ENCODE peak calls at places on chromosomes 6 and 20, in seven cellular contexts. F is transverse colon, W is A549, Q is K562, N is sigmoid colon, X is stomach, C is tibial nerve. L is an unnamed sample.

GRCh38 chr6:159044899-159045727 is at the start of gene TAGAP:
- DNase-seq in F (peak; percentile 83), W (no peak), Q (no peak), N (peak; percentile 86), X (peak; percentile 70), C (peak; percentile 59), L (peak; percentile 46)

GRCh38 chr6:128032047-128032446 is 131.2 kb upstream of the THEMIS start:
- DNase-seq in F (no peak), W (no peak), Q (no peak), N (no peak), X (no peak), C (no peak), L (no peak)

GRCh38 chr6:89985744-89986493 is 91.7 kb downstream of the GJA10 start:
- DNase-seq in F (no peak), W (no peak), Q (peak; percentile 14), N (no peak), X (no peak), C (no peak), L (no peak)

GRCh38 chr6:16766043-16766521 is 4.8 kb upstream of the ATXN1 start:
- DNase-seq in F (no peak), W (no peak), Q (no peak), N (no peak), X (no peak), C (no peak), L (no peak)

GRCh38 chr6:166658792-166659150 is 31.7 kb upstream of the RPS6KA2 start:
- DNase-seq in F (no peak), W (no peak), Q (no peak), N (no peak), X (no peak), C (no peak), L (no peak)

GRCh38 chr20:40757087-40757486 is 68.1 kb upstream of the MAFB start:
- DNase-seq in F (no peak), W (no peak), Q (no peak), N (no peak), X (no peak), C (no peak), L (no peak)

GRCh38 chr6:161354241-161354840 is 80.5 kb upstream of the AGPAT4 start:
- DNase-seq in F (no peak), W (no peak), Q (no peak), N (no peak), X (no peak), C (no peak), L (no peak)

GRCh38 chr6:63882208-63882607 is 246.6 kb downstream of the PHF3 start:
- DNase-seq in F (no peak), W (peak; percentile 12), Q (no peak), N (no peak), X (no peak), C (no peak), L (no peak)

GRCh38 chr20:41697861-41698559 is 79.8 kb upstream of the CHD6 start:
- DNase-seq in F (no peak), W (no peak), Q (peak; percentile 56), N (no peak), X (no peak), C (no peak), L (no peak)

GRCh38 chr6:17393335-17394191 is at the start of gene CAP2:
- DNase-seq in F (peak; percentile 62), W (peak; percentile 58), Q (no peak), N (peak; percentile 93), X (peak; percentile 28), C (no peak), L (peak; percentile 54)

GRCh38 chr20:25227317-25227831 is 20.5 kb upstream of the PYGB start:
- DNase-seq in F (no peak), W (no peak), Q (no peak), N (no peak), X (no peak), C (no peak), L (no peak)

GRCh38 chr6:168206186-168206585 is 113.4 kb downstream of the DACT2 start:
- DNase-seq in F (no peak), W (no peak), Q (no peak), N (peak; percentile 50), X (no peak), C (no peak), L (no peak)

GRCh38 chr20:60008130-60008808 is 50.0 kb downstream of the CDH26 start:
- DNase-seq in F (no peak), W (no peak), Q (no peak), N (no peak), X (no peak), C (no peak), L (no peak)

GRCh38 chr6:3037578-3038365 is 30.5 kb upstream of the RIPK1 start:
- DNase-seq in F (no peak), W (no peak), Q (no peak), N (no peak), X (no peak), C (no peak), L (no peak)

GRCh38 chr6:89161326-89162046 is 15.6 kb downstream of the PM20D2 start:
- DNase-seq in F (no peak), W (no peak), Q (peak; percentile 6), N (no peak), X (no peak), C (no peak), L (no peak)

GRCh38 chr6:169863710-169864109 is 112.3 kb downstream of the ERMARD start:
- DNase-seq in F (no peak), W (no peak), Q (no peak), N (no peak), X (no peak), C (no peak), L (no peak)

GRCh38 chr6:91081452-91082067 is 494.7 kb upstream of the MAP3K7 start:
- DNase-seq in F (no peak), W (peak; percentile 2), Q (peak; percentile 30), N (no peak), X (no peak), C (no peak), L (no peak)

GRCh38 chr6:159151266-159151855 is 17.8 kb upstream of the FNDC1 start:
- DNase-seq in F (peak; percentile 48), W (peak; percentile 27), Q (peak; percentile 83), N (no peak), X (peak; percentile 61), C (no peak), L (peak; percentile 60)

DNA sequence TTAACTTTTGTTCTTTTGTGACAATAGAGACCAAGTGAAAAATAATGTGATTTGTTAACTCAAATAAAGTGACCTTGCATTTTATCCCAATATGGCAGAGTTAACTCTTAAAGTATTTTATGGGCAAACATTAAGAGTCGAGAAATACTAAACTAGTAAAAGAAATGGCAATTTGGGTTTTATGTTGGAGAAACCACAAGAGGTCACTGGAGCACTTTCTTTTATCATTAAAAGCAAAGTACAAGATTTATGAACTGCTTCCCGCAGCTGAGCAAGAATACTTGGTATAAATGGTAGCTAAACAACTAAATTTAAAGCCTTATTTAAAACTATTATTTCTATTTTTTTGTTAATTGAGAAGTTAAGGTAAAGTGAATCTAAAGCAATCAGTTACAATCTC is 33.5 kb upstream of the MCM9 start:
- DNase-seq in F (no peak), W (no peak), Q (no peak), N (no peak), X (no peak), C (no peak), L (no peak)
- TF ChIP-seq CTCF in F (peak; percentile 36), W (peak; percentile 37), Q (peak; percentile 32), N (no peak), X (no peak), C (peak; percentile 19), L (no peak)

DNA sequence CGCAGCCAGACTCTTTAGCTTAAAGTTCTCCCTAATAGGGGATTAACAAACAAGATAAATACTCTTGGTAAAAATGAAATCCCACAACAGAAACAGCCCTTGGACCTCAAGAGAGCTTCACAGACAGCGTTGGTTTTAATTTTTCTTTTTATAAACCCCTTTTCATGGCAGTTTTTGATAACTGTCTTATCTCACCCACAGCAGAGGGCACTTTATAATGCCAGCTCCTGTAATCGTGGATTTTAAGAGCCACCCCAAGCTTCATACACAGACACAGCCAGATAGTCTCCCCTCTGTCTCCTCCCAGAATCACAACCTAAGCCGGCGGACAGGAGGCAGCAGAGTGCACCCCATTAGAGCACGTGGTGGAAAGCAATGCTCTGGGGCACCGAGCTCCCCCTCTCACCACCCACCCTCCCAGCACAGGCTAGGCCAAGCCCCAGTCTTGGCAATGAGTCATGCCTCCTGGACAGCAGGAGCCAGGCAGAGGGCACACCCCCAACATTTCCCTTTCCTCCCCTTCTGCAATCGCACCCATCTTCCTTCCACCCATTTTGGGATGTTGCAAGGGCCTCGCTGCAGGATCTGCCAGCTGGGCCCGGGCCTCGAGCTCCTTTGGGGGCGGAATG is 2.5 kb downstream of the JAG1 start:
- DNase-seq in F (peak; percentile 83), W (peak; percentile 98), Q (peak; percentile 24), N (peak; percentile 97), X (peak; percentile 74), C (peak; percentile 75), L (peak; percentile 78)
- TF ChIP-seq EP300 in F (no peak), W (no peak), Q (no peak), N (no peak), X (no peak), C (no peak), L (no peak)

GRCh38 chr6:147220345-147220744 is 16.1 kb downstream of the STXBP5 start:
- DNase-seq in F (no peak), W (no peak), Q (no peak), N (no peak), X (no peak), C (no peak), L (no peak)

GRCh38 chr6:147221739-147222138 is 17.5 kb downstream of the STXBP5 start:
- DNase-seq in F (no peak), W (no peak), Q (no peak), N (no peak), X (no peak), C (no peak), L (no peak)

GRCh38 chr6:147223751-147224150 is 19.5 kb downstream of the STXBP5 start:
- DNase-seq in F (no peak), W (no peak), Q (no peak), N (no peak), X (no peak), C (no peak), L (no peak)

GRCh38 chr6:147219463-147219862 is 15.2 kb downstream of the STXBP5 start:
- DNase-seq in F (no peak), W (no peak), Q (no peak), N (no peak), X (no peak), C (no peak), L (no peak)

DNA sequence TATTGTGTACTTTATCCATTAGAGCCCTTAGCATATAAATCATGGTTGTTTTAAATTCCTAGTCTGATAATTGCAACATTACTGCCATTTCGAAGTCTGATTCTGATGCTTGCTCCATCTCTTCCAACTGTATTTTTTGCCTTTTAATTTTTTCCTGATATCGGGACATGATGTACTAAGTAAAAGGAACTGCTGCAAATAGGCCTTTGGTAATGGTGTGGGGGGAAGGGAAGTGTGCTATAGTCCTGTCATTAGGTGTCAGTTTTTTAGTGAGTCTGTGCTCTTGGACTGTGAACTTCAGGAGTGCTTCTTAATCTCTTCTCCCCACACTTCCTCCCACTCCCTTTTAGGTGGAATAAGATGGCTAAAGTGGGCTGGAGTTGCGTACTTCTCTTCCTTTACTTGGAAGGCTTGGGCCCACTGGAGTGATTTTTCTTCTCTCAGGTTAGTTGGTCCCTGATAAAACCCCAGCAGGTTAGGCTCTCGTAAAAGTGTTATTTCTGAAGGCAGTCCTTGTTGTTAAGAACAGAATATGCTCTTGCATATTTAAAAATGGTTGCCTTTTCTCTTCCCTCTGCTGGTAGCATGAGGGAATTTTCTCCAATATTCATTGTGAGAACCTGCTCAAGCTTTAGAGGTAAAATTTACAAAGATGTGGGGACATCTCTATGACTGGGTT is 18.1 kb downstream of the STXBP5 start:
- DNase-seq in F (no peak), W (no peak), Q (peak; percentile 29), N (no peak), X (no peak), C (no peak), L (no peak)
- TF ChIP-seq CTCF in F (peak; percentile 62), W (no peak), Q (peak; percentile 24), N (peak; percentile 21), X (no peak), C (peak; percentile 27), L (no peak)

GRCh38 chr20:50153500-50154377 is at the start of gene PEDS1:
- DNase-seq in F (peak; percentile 93), W (peak; percentile 98), Q (peak; percentile 98), N (peak; percentile 96), X (peak; percentile 94), C (peak; percentile 76), L (peak; percentile 94)
- TF ChIP-seq EP300 in F (no peak), W (no peak), Q (no peak), N (no peak), X (no peak), C (no peak), L (no peak)

L was measured in ovary.